ENCODE peak calls at places on chromosomes 4 and X, in four cellular contexts. One of them, this sample, is unnamed.

GRCh38 chrX:124362072-124362471 is 15.7 kb downstream of the SH2D1A start:
- DNase-seq in upper lobe of right lung: no peak
- DNase-seq in GM20000: no peak
- DNase-seq in heart left ventricle: no peak
- DNase-seq in this sample: no peak

GRCh38 chr4:2887343-2887742 is 43.7 kb downstream of the ADD1 start:
- DNase-seq in upper lobe of right lung: no peak
- DNase-seq in heart left ventricle: no peak
- DNase-seq in GM20000: no peak
- DNase-seq in this sample: no peak

GRCh38 chr4:75327804-75328512 is 186.2 kb downstream of the RCHY1 start:
- DNase-seq in GM20000: no peak
- DNase-seq in upper lobe of right lung: no peak
- DNase-seq in heart left ventricle: no peak
- DNase-seq in this sample: no peak

GRCh38 chr4:145564540-145564939 is 54.6 kb upstream of the MMAA start:
- DNase-seq in upper lobe of right lung: no peak
- DNase-seq in heart left ventricle: no peak
- DNase-seq in GM20000: no peak
- DNase-seq in this sample: no peak

GRCh38 chrX:142873214-142873613 is 152.5 kb upstream of the SPANXN4 start:
- DNase-seq in GM20000: no peak
- DNase-seq in heart left ventricle: no peak
- DNase-seq in upper lobe of right lung: no peak
- DNase-seq in this sample: no peak

GRCh38 chrX:49186125-49187027 is at the start of gene PRICKLE3:
- DNase-seq in GM20000: peak; percentile 86
- DNase-seq in upper lobe of right lung: peak; percentile 93
- DNase-seq in heart left ventricle: peak; percentile 91
- DNase-seq in this sample: no peak

GRCh38 chr4:117691572-117692351 is 342.5 kb upstream of the NDST3 start:
- DNase-seq in heart left ventricle: no peak
- DNase-seq in GM20000: no peak
- DNase-seq in upper lobe of right lung: no peak
- DNase-seq in this sample: no peak

GRCh38 chr4:109155682-109156243 is 146.7 kb downstream of the COL25A1 start:
- DNase-seq in upper lobe of right lung: no peak
- DNase-seq in GM20000: no peak
- DNase-seq in heart left ventricle: no peak
- DNase-seq in this sample: no peak

GRCh38 chr4:48300004-48300403 is 30.4 kb upstream of the TEC start:
- DNase-seq in upper lobe of right lung: no peak
- DNase-seq in heart left ventricle: no peak
- DNase-seq in GM20000: no peak
- DNase-seq in this sample: no peak

GRCh38 chr4:149371021-149371420 is 444.6 kb downstream of the IQCM start:
- DNase-seq in heart left ventricle: no peak
- DNase-seq in upper lobe of right lung: no peak
- DNase-seq in GM20000: peak; percentile 30
- DNase-seq in this sample: no peak

GRCh38 chr4:114384629-114385028 is 214.0 kb upstream of the UGT8 start:
- DNase-seq in GM20000: peak; percentile 7
- DNase-seq in upper lobe of right lung: no peak
- DNase-seq in heart left ventricle: no peak
- DNase-seq in this sample: no peak

GRCh38 chr4:106358899-106359298 is 9.7 kb downstream of the GIMD1 start:
- DNase-seq in upper lobe of right lung: no peak
- DNase-seq in heart left ventricle: no peak
- DNase-seq in GM20000: no peak
- DNase-seq in this sample: no peak

GRCh38 chr4:69782651-69783310 is 22.4 kb upstream of the SULT1B1 start:
- DNase-seq in heart left ventricle: no peak
- DNase-seq in upper lobe of right lung: no peak
- DNase-seq in GM20000: no peak
- DNase-seq in this sample: no peak

GRCh38 chrX:39487166-39488006 is 610.4 kb downstream of the BCOR start:
- DNase-seq in GM20000: peak; percentile 27
- DNase-seq in heart left ventricle: no peak
- DNase-seq in upper lobe of right lung: no peak
- DNase-seq in this sample: no peak

GRCh38 chrX:88660836-88661235 is 86.2 kb upstream of the CPXCR1 start:
- DNase-seq in GM20000: no peak
- DNase-seq in heart left ventricle: no peak
- DNase-seq in upper lobe of right lung: no peak
- DNase-seq in this sample: no peak

GRCh38 chrX:3177851-3178250 is 136.6 kb downstream of the ARSF start:
- DNase-seq in upper lobe of right lung: no peak
- DNase-seq in GM20000: no peak
- DNase-seq in heart left ventricle: no peak
- DNase-seq in this sample: no peak

GRCh38 chr4:7462509-7462971 is 27.8 kb upstream of the PSAPL1 start:
- DNase-seq in GM20000: no peak
- DNase-seq in heart left ventricle: peak; percentile 62
- DNase-seq in upper lobe of right lung: no peak
- DNase-seq in this sample: no peak
- TF ChIP-seq CTCF in GM20000: no peak
- TF ChIP-seq CTCF in heart left ventricle: peak; percentile 48
- TF ChIP-seq CTCF in upper lobe of right lung: no peak
- TF ChIP-seq CTCF in this sample: no peak

GRCh38 chr4:56004235-56004634 is 55.5 kb downstream of the CEP135 start:
- DNase-seq in heart left ventricle: no peak
- DNase-seq in GM20000: no peak
- DNase-seq in upper lobe of right lung: no peak
- DNase-seq in this sample: no peak

GRCh38 chr4:56003606-56004005 is 54.9 kb downstream of the CEP135 start:
- DNase-seq in GM20000: no peak
- DNase-seq in heart left ventricle: no peak
- DNase-seq in upper lobe of right lung: no peak
- DNase-seq in this sample: no peak

GRCh38 chr4:56007154-56007553 is 58.4 kb downstream of the CEP135 start:
- DNase-seq in GM20000: no peak
- DNase-seq in upper lobe of right lung: no peak
- DNase-seq in heart left ventricle: no peak
- DNase-seq in this sample: no peak
- TF ChIP-seq CTCF in GM20000: no peak
- TF ChIP-seq CTCF in upper lobe of right lung: no peak
- TF ChIP-seq CTCF in heart left ventricle: no peak
- TF ChIP-seq CTCF in this sample: no peak

DNA sequence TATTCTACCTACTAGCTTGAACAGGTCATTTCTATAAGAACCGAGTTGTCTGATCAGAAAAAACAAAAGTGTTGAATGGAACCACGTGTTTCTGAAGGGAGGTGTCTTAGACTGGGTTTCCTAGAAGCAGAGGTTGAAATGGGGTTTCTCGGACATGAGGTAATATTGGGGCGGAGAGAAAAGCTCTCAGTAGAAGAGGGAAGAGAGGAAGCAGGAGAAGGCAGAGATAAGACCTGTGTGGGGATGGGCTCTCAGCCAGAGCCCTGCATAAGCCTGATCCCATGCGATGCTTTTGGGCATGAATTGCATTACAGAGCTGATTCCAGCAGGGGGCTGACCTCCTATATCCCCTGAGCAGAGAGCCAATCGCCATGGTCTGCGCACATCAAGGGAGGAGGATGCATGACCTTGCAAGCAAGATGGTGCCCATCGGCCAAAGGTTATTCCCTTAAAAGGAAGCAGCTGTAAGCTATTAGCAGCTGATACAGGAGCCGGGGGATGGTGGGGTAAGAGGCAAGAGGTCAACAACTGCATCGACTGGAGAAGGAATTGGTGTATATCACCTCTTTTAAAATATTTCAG is 7.7 kb downstream of the ANOS1 start:
- DNase-seq in upper lobe of right lung: no peak
- DNase-seq in GM20000: no peak
- DNase-seq in heart left ventricle: no peak
- DNase-seq in this sample: no peak
- TF ChIP-seq CTCF in upper lobe of right lung: no peak
- TF ChIP-seq CTCF in GM20000: no peak
- TF ChIP-seq CTCF in heart left ventricle: no peak
- TF ChIP-seq CTCF in this sample: peak; percentile 5

GRCh38 chr4:147617173-147617840 is at the start of gene TMEM184C:
- DNase-seq in GM20000: peak; percentile 91
- DNase-seq in heart left ventricle: peak; percentile 99
- DNase-seq in upper lobe of right lung: peak; percentile 99
- DNase-seq in this sample: peak; percentile 98
- TF ChIP-seq CTCF in GM20000: no peak
- TF ChIP-seq CTCF in heart left ventricle: no peak
- TF ChIP-seq CTCF in upper lobe of right lung: no peak
- TF ChIP-seq CTCF in this sample: no peak

GRCh38 chrX:6645216-6645615 is 110.3 kb upstream of the VCX3A start:
- DNase-seq in upper lobe of right lung: no peak
- DNase-seq in GM20000: no peak
- DNase-seq in heart left ventricle: no peak
- DNase-seq in this sample: no peak

GRCh38 chrX:6640727-6641126 is 105.8 kb upstream of the VCX3A start:
- DNase-seq in GM20000: no peak
- DNase-seq in upper lobe of right lung: no peak
- DNase-seq in heart left ventricle: no peak
- DNase-seq in this sample: no peak

GRCh38 chrX:6644411-6644810 is 109.5 kb upstream of the VCX3A start:
- DNase-seq in heart left ventricle: no peak
- DNase-seq in GM20000: no peak
- DNase-seq in upper lobe of right lung: no peak
- DNase-seq in this sample: no peak
- TF ChIP-seq CTCF in heart left ventricle: no peak
- TF ChIP-seq CTCF in GM20000: no peak
- TF ChIP-seq CTCF in upper lobe of right lung: no peak
- TF ChIP-seq CTCF in this sample: peak; percentile 17

GRCh38 chr4:24557036-24558022 is 27.0 kb downstream of the DHX15 start:
- DNase-seq in heart left ventricle: no peak
- DNase-seq in upper lobe of right lung: no peak
- DNase-seq in GM20000: no peak
- DNase-seq in this sample: no peak

GRCh38 chr4:24550773-24551172 is 33.6 kb downstream of the DHX15 start:
- DNase-seq in GM20000: no peak
- DNase-seq in heart left ventricle: no peak
- DNase-seq in upper lobe of right lung: no peak
- DNase-seq in this sample: no peak

GRCh38 chr4:24547979-24548378 is 36.4 kb downstream of the DHX15 start:
- DNase-seq in GM20000: no peak
- DNase-seq in heart left ventricle: no peak
- DNase-seq in upper lobe of right lung: no peak
- DNase-seq in this sample: no peak

GRCh38 chr4:24551492-24552330 is 32.6 kb downstream of the DHX15 start:
- DNase-seq in GM20000: no peak
- DNase-seq in upper lobe of right lung: no peak
- DNase-seq in heart left ventricle: no peak
- DNase-seq in this sample: no peak
- TF ChIP-seq CTCF in GM20000: no peak
- TF ChIP-seq CTCF in upper lobe of right lung: peak; percentile 47
- TF ChIP-seq CTCF in heart left ventricle: peak; percentile 55
- TF ChIP-seq CTCF in this sample: peak; percentile 48

GRCh38 chr4:155866177-155866576 is at the start of gene ASIC5:
- DNase-seq in GM20000: no peak
- DNase-seq in heart left ventricle: no peak
- DNase-seq in upper lobe of right lung: no peak
- DNase-seq in this sample: no peak
- TF ChIP-seq CTCF in GM20000: no peak
- TF ChIP-seq CTCF in heart left ventricle: no peak
- TF ChIP-seq CTCF in upper lobe of right lung: no peak
- TF ChIP-seq CTCF in this sample: no peak